ENCODE peak calls at places on chromosomes 2 and 18, in five cellular contexts. L is cardiac muscle cell, S is foreskin fibroblast, J is left ventricle myocardium inferior, Q is sigmoid colon. U is an unnamed sample.

GRCh38 chr2:209331291-209331844 is 92.5 kb upstream of the MAP2 start:
- DNase-seq in L (peak; percentile 29), J (no peak), Q (no peak), S (peak; percentile 23), U (no peak)

GRCh38 chr2:63661076-63661475 is 72.3 kb downstream of the MDH1 start:
- DNase-seq in J (no peak), Q (no peak), L (no peak), S (peak; percentile 84), U (no peak)

GRCh38 chr2:19529663-19530062 is 171.2 kb upstream of the OSR1 start:
- DNase-seq in L (no peak), S (no peak), Q (no peak), J (no peak), U (no peak)

GRCh38 chr18:39489426-39489825 is 1923.8 kb upstream of the CELF4 start:
- DNase-seq in Q (no peak), L (no peak), S (no peak), J (no peak), U (no peak)

GRCh38 chr2:6077585-6077984 is 385.4 kb downstream of the SOX11 start:
- DNase-seq in J (no peak), Q (no peak), L (no peak), S (no peak), U (no peak)

GRCh38 chr2:38156262-38156835 is 80.4 kb upstream of the CYP1B1 start:
- DNase-seq in L (no peak), Q (no peak), S (no peak), J (no peak), U (no peak)

GRCh38 chr2:46241344-46241743 is 55.9 kb upstream of the EPAS1 start:
- DNase-seq in S (no peak), L (no peak), Q (no peak), J (no peak), U (no peak)

GRCh38 chr2:156098506-156098905 is 234.0 kb downstream of the NR4A2 start:
- DNase-seq in Q (no peak), S (no peak), J (no peak), L (no peak), U (no peak)

GRCh38 chr18:33440384-33441043 is at the start of gene CCDC178:
- DNase-seq in J (no peak), Q (peak; percentile 58), S (peak; percentile 0), L (peak; percentile 78), U (peak; percentile 83)

GRCh38 chr2:238695538-238695937 is 152.3 kb upstream of the TWIST2 start:
- DNase-seq in Q (no peak), L (no peak), J (no peak), S (no peak), U (no peak)

GRCh38 chr2:16166327-16166981 is 226.1 kb downstream of the MYCN start:
- DNase-seq in J (no peak), Q (no peak), S (no peak), L (no peak), U (no peak)

GRCh38 chr2:152466041-152466440 is 131.1 kb downstream of the FMNL2 start:
- DNase-seq in L (no peak), S (no peak), J (no peak), Q (no peak), U (no peak)

GRCh38 chr18:54829856-54830255 is 1.6 kb downstream of the RAB27B start:
- DNase-seq in J (no peak), Q (no peak), L (no peak), S (no peak), U (no peak)

GRCh38 chr2:179124282-179124681 is 74.3 kb upstream of the CCDC141 start:
- DNase-seq in S (no peak), J (no peak), Q (no peak), L (no peak), U (no peak)

GRCh38 chr2:119700866-119701265 is 21.9 kb downstream of the TMEM177 start:
- DNase-seq in J (no peak), L (no peak), S (no peak), Q (peak; percentile 19), U (no peak)

GRCh38 chr2:7379799-7380198 is 462.6 kb downstream of the RNF144A start:
- DNase-seq in J (no peak), Q (no peak), S (no peak), L (no peak), U (no peak)

GRCh38 chr18:32674491-32674890 is 98.3 kb downstream of the KLHL14 start:
- DNase-seq in S (no peak), J (no peak), Q (no peak), L (peak; percentile 23), U (no peak)

GRCh38 chr2:233273120-233273519 is 21.6 kb downstream of the ATG16L1 start:
- DNase-seq in J (no peak), S (no peak), L (no peak), Q (no peak), U (no peak)

GRCh38 chr2:3839489-3839888 is 136.1 kb downstream of the DCDC2C start:
- DNase-seq in Q (no peak), J (no peak), L (peak; percentile 55), S (no peak), U (no peak)

GRCh38 chr2:221495766-221496165 is 76.3 kb downstream of the EPHA4 start:
- DNase-seq in S (no peak), L (no peak), J (no peak), Q (no peak), U (no peak)

GRCh38 chr2:142975239-142975638 is 97.8 kb downstream of the KYNU start:
- DNase-seq in Q (no peak), J (no peak), S (no peak), L (no peak), U (no peak)

GRCh38 chr2:163405298-163405697 is 330.5 kb downstream of the FIGN start:
- DNase-seq in J (no peak), S (no peak), L (no peak), Q (no peak), U (no peak)

GRCh38 chr18:44826418-44827259 is 146.0 kb downstream of the SETBP1 start:
- DNase-seq in Q (peak; percentile 95), S (peak; percentile 91), L (peak; percentile 75), J (peak; percentile 42), U (no peak)

GRCh38 chr18:23156134-23156533 is 20.8 kb downstream of the CABLES1 start:
- DNase-seq in S (no peak), L (no peak), J (no peak), Q (no peak), U (no peak)

GRCh38 chr2:46314065-46314835 is 17.0 kb downstream of the EPAS1 start:
- DNase-seq in J (no peak), L (no peak), Q (no peak), S (no peak), U (no peak)

GRCh38 chr2:216372761-216373291 is 543 bp upstream of the MARCHF4 start:
- DNase-seq in J (no peak), S (peak; percentile 73), L (no peak), Q (no peak), U (no peak)

GRCh38 chr2:188089896-188090295 is 201.8 kb upstream of the GULP1 start:
- DNase-seq in J (no peak), Q (no peak), S (no peak), L (no peak), U (no peak)

GRCh38 chr2:173415663-173416469 is 61.2 kb downstream of the CDCA7 start:
- DNase-seq in L (no peak), Q (no peak), J (no peak), S (no peak), U (no peak)

GRCh38 chr2:173414823-173415322 is 60.2 kb downstream of the CDCA7 start:
- DNase-seq in S (peak; percentile 62), Q (no peak), J (no peak), L (no peak), U (no peak)

GRCh38 chr2:173412628-173413027 is 58.0 kb downstream of the CDCA7 start:
- DNase-seq in Q (no peak), S (no peak), L (no peak), J (no peak), U (no peak)

GRCh38 chr2:173407176-173407575 is 52.5 kb downstream of the CDCA7 start:
- DNase-seq in S (no peak), Q (no peak), L (no peak), J (no peak), U (no peak)

DNA sequence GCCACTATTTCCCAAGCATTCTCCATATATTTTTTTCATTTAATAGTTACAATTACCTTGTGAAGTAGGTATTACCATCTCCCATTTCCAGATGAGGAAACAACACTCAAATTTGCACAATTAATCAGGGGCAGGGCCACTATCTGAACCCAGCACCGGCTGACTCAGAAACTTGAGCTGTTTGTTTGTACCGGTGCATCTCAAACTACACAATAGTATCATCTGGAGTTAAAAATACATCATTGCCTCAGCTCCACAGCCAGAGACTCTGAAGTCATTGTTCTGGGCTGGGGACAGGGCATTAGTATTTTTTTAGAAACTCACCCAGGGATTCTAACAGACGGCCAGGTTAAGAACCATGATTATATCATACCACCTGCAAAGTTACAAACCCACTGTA is 55.9 kb downstream of the CDCA7 start:
- DNase-seq in S (no peak), Q (no peak), J (no peak), L (no peak), U (no peak)
- TF ChIP-seq CTCF in S (no peak), Q (no peak), J (no peak), L (no peak), U (no peak)

GRCh38 chr2:138058427-138058826 is 94.2 kb downstream of the HNMT start:
- DNase-seq in S (no peak), Q (no peak), J (no peak), L (no peak), U (no peak)

GRCh38 chr2:138059967-138060635 is 95.8 kb downstream of the HNMT start:
- DNase-seq in Q (no peak), J (peak; percentile 79), L (no peak), S (peak; percentile 65), U (no peak)

GRCh38 chr2:138061961-138062360 is 97.7 kb downstream of the HNMT start:
- DNase-seq in S (no peak), Q (no peak), L (no peak), J (no peak), U (no peak)

DNA sequence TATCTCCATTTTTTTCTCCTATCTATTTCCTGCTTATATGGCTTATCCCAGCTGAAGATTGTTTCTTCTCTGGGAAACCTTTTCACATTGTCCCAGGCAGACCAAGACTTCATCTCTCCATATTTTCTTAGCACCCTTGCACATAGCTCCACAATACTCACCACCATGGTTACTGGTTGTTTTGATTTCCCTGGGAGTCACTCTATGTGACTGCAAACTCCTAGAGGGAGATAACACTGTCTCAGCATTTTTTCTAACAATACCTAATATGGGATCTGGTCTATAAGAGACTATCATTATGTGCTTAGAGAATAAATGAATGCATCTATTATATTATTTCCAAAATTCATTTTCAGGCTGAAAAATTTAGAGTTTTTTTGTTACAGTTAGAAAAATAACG is 95.2 kb downstream of the HNMT start:
- DNase-seq in L (no peak), J (no peak), S (no peak), Q (no peak), U (no peak)
- TF ChIP-seq CTCF in L (no peak), J (no peak), S (no peak), Q (no peak), U (no peak)

DNA sequence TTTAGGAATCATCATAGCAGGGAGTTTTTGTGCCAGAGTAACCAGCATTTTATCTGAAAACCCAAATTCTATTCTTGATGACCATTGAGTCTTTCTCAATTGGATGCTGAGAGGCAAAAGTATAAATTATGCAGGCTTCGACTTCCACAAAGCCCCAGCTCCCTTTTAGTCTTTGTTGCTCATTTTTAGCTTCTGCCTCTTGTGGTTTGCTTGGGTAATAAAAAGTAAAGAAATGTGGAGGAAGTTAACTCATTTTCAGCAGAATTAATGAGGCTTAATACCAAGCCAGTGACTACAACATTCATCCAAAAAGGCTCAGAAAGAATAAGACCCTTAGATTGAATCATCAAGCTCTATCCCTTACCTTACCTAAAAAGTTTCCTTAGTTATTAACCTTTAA is 18.6 kb downstream of the ERMN start:
- DNase-seq in Q (no peak), L (no peak), S (no peak), J (no peak), U (no peak)
- TF ChIP-seq CTCF in Q (no peak), L (peak; percentile 21), S (no peak), J (no peak), U (peak; percentile 49)

GRCh38 chr2:168136392-168136977 is 110.9 kb downstream of the STK39 start:
- DNase-seq in L (no peak), Q (no peak), S (peak; percentile 23), J (no peak), U (no peak)
- TF ChIP-seq CTCF in L (peak; percentile 51), Q (no peak), S (peak; percentile 30), J (peak; percentile 62), U (peak; percentile 81)